ENCODE peak calls at places on chromosomes 7 and 10, in four cellular contexts. C is HepG2, A is K562, U is GM12878. V is an unnamed sample.

GRCh38 chr10:123150986-123151738 is 3.0 kb upstream of the BUB3 start:
- DNase-seq in A (no peak), C (no peak), U (no peak), V (no peak)

GRCh38 chr10:89814278-89814677 is 112.9 kb downstream of the KIF20B start:
- DNase-seq in U (no peak), A (no peak), C (peak), V (no peak)

GRCh38 chr10:69246036-69246435 is 25.9 kb downstream of the HKDC1 start:
- DNase-seq in C (no peak), U (no peak), A (no peak), V (no peak)

GRCh38 chr7:44988718-44989117 is 9.9 kb upstream of the MYO1G start:
- DNase-seq in U (no peak), C (no peak), A (no peak), V (no peak)

GRCh38 chr10:123666318-123667291 is at the start of gene GPR26:
- DNase-seq in A (no peak), U (no peak), C (no peak), V (no peak)

GRCh38 chr7:6442114-6442513 is 5.6 kb downstream of the DAGLB start:
- DNase-seq in C (no peak), U (no peak), A (no peak), V (no peak)

GRCh38 chr10:123893651-123894050 is 2.0 kb upstream of the CPXM2 start:
- DNase-seq in U (no peak), C (no peak), A (no peak), V (no peak)

GRCh38 chr10:14372616-14373015 is 41.9 kb upstream of the FRMD4A start:
- DNase-seq in C (no peak), A (no peak), U (no peak), V (no peak)

GRCh38 chr7:51354897-51355296 is 38.3 kb upstream of the COBL start:
- DNase-seq in U (no peak), C (no peak), A (peak), V (no peak)

GRCh38 chr7:44218418-44219201 is 17.8 kb downstream of the YKT6 start:
- DNase-seq in C (peak), U (no peak), A (peak), V (no peak)

GRCh38 chr10:14671383-14671782 is 103.3 kb downstream of the FAM107B start:
- DNase-seq in U (no peak), A (peak), C (no peak), V (no peak)

GRCh38 chr10:102863660-102864059 is 5.6 kb upstream of the AS3MT start:
- DNase-seq in C (no peak), U (no peak), A (no peak), V (no peak)

GRCh38 chr7:2201686-2202360 is 30.9 kb downstream of the MAD1L1 start:
- DNase-seq in A (no peak), C (no peak), U (no peak), V (no peak)

DNA sequence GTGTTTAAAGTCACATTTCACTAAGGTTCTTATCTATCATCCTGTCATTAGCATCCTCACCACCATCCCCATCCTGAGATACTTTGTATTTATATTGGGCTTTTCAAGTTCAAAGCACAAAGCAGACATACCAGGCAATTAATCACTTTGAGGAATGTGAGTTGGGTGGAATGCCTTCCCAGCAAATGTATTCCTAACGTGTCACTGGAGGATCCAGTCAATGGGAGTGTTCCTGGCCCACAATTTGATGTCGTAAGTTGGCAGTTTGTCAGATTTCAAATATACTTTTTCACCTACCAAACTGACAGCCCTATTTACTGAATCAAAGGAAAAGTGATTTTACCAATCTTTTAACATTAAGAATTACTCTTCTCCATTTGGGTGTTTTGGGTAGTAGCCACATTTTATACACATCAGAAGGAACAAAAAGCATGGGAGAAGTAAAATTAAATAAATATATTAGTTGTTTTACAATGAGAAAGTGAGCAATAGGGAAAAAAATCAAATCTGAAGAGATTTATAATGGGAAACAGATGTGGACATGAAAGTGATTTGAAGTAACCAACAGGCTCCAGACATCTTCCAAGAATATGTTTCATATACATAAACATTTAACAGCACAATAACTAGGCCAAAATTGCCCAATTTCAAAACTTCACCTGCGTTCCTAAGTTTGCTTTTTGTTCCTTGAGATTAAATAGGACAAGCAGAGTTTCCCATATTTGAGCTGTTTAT is 222.9 kb downstream of the MTERF1 start:
- DNase-seq in C (no peak), U (no peak), A (no peak), V (no peak)
- TF ChIP-seq FOXK2 in C (no peak), U (no peak), A (no peak), V (no peak)

DNA sequence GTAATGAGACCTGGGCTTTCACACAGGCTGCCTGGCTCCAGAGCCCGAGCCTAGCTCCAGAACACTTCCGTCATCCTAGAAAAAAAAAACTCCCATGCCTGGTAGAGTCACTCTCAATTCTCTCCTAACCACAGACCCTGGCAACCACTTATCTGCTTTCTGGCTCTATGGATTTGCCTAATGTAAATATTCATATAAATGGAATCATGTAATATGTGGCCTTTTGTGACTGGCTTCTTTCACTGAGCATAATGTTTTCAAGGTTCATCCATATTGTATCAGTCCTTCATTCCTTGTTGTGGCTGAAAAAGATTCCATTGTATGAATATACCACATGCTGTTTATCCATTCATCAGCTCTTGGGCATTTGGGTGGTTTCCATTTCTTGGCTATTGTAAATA is 167.7 kb upstream of the MKLN1 start:
- DNase-seq in A (no peak), U (no peak), C (no peak), V (no peak)
- TF ChIP-seq FOXK2 in A (no peak), U (no peak), C (no peak), V (no peak)

GRCh38 chr10:53864850-53865249 is 936.2 kb downstream of the PCDH15 start:
- DNase-seq in C (no peak), U (no peak), A (no peak), V (no peak)
- TF ChIP-seq FOXK2 in C (no peak), U (no peak), A (no peak), V (no peak)

DNA sequence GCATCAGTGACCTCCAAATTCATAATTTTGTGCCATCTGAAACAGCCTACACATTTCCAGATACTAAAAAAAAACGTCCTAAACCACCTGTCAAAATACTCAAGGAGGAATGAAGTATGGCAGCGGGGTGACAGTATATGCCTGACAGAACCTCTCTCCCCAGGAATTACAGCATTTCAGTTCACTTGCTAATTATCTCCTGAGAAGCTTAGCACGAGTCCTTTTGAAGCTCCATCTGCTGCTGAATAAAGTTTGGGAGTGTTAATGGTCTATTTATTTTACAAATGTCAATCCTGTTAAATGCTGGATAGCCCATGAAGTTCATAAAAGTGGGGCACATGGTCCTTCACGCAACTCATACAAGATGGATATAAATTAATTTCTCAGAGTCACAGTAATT is 29.4 kb upstream of the ANLN start:
- DNase-seq in C (no peak), A (no peak), U (no peak), V (no peak)
- TF ChIP-seq FOXK2 in C (no peak), A (no peak), U (no peak), V (no peak)

GRCh38 chr7:91995391-91995790 is 54.7 kb downstream of the AKAP9 start:
- DNase-seq in U (peak), A (no peak), C (no peak), V (no peak)
- TF ChIP-seq FOXK2 in U (no peak), A (no peak), C (no peak), V (no peak)